ENCODE peak calls at places on chromosomes 4 and X, in seven cellular contexts. Q is mesothelial cell of epicardium, R is fibroblast of the aortic adventitia, D is HFFc6, P is neural progenitor cell, L is GM12865, O is adrenal gland. M is an unnamed sample.

GRCh38 chrX:19883878-19884277 is 3.5 kb downstream of the SH3KBP1 start:
- DNase-seq in O (no peak), P (no peak), D (no peak), L (peak), Q (no peak), R (no peak), M (no peak)

GRCh38 chr4:64068096-64068495 is 341.2 kb downstream of the TECRL start:
- DNase-seq in R (no peak), D (no peak), O (no peak), L (no peak), Q (no peak), P (no peak), M (no peak)

GRCh38 chrX:95539041-95539440 is 1145.6 kb upstream of the DIAPH2 start:
- DNase-seq in Q (no peak), R (no peak), P (peak), L (no peak), O (peak), D (no peak), M (no peak)

GRCh38 chrX:72069380-72070160 is 62.1 kb downstream of the RTL5 start:
- DNase-seq in R (no peak), L (no peak), P (no peak), D (no peak), Q (no peak), O (no peak), M (peak)

GRCh38 chr4:42600578-42600977 is 56.3 kb downstream of the ATP8A1 start:
- DNase-seq in R (no peak), O (no peak), P (no peak), Q (no peak), D (no peak), L (peak), M (no peak)

GRCh38 chr4:31204895-31205294 is 484.7 kb downstream of the PCDH7 start:
- DNase-seq in P (no peak), D (no peak), R (peak), O (no peak), L (no peak), Q (no peak), M (no peak)

GRCh38 chrX:22575161-22575845 is 302.6 kb downstream of the CBLL2 start:
- DNase-seq in R (peak), L (no peak), Q (no peak), O (no peak), P (no peak), D (no peak), M (no peak)

GRCh38 chr4:98664959-98665358 is 6.5 kb upstream of the TSPAN5 start:
- DNase-seq in D (no peak), R (no peak), O (no peak), P (peak), Q (no peak), L (no peak), M (no peak)

GRCh38 chr4:38306482-38307071 is 346.4 kb downstream of the PTTG2 start:
- DNase-seq in Q (no peak), L (peak), R (no peak), D (no peak), O (no peak), P (no peak), M (no peak)

GRCh38 chr4:8117278-8117682 is 41.3 kb downstream of the ABLIM2 start:
- DNase-seq in D (peak), Q (no peak), R (no peak), O (peak), P (peak), L (peak), M (no peak)

GRCh38 chr4:121164291-121164690 is at the start of gene TNIP3:
- DNase-seq in D (peak), R (peak), L (no peak), O (no peak), P (no peak), Q (no peak), M (no peak)

GRCh38 chr4:88705805-88706518 is 8.3 kb upstream of the NAP1L5 start:
- DNase-seq in L (no peak), P (no peak), Q (no peak), D (peak), O (no peak), R (peak), M (no peak)

GRCh38 chr4:6987566-6987920 is 55.6 kb upstream of the TADA2B start:
- DNase-seq in R (peak), P (peak), O (peak), Q (no peak), L (no peak), D (peak), M (no peak)

GRCh38 chr4:102610007-102610406 is 108.8 kb downstream of the NFKB1 start:
- DNase-seq in L (peak), Q (no peak), P (no peak), O (no peak), R (no peak), D (no peak), M (no peak)

GRCh38 chrX:48589482-48590162 is 7.7 kb upstream of the WDR13 start:
- DNase-seq in D (no peak), R (no peak), O (no peak), Q (no peak), L (no peak), P (no peak), M (no peak)

DNA sequence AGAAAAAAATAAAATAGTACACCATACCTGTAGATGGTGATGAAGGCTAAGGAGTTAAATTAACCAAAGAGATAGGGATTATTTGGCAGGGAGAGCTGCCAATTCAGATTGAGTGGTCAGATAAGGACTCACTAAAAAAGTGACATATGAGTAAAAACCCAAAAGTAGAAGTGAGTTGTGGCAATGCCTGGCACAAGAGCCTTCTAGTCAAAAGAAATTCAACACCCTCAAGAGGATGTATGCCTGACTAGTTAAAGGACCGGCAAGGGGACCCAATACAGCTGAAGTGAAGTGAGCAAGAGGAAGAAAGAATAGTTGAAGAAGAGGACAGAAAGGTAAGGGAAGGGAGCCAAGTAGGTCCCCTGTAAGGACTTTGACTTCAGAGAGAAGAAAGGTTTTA is 34.9 kb downstream of the ELF2 start:
- DNase-seq in Q (no peak), P (no peak), O (no peak), L (peak), D (no peak), R (no peak), M (no peak)
- TF ChIP-seq CTCF in Q (no peak), P (no peak), O (no peak), L (no peak), D (no peak), R (no peak), M (no peak)

DNA sequence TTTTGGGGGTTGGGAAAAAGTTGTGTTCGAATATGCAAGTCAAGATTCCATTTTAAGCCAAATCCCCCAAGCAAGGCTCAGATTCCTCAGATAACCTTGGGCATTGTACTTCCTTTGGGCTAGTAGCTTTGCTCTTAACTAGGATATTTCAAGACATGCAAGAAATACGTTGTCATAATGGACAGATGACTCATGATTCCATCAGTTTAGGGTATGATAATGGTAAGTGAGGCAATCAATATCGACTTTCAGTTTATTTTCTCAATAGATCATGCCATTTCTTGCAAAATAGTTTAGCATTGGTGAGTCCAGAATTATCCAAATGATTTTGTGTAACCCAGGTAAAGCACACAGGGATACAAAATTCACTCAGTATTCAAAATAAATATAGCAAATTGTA is 25.4 kb downstream of the CFAP299 start:
- DNase-seq in O (no peak), Q (no peak), D (no peak), L (no peak), R (peak), P (no peak), M (no peak)
- TF ChIP-seq CTCF in O (no peak), Q (no peak), D (no peak), L (no peak), R (no peak), P (no peak), M (no peak)

GRCh38 chr4:119785963-119786362 is 157.4 kb upstream of the PDE5A start:
- DNase-seq in O (peak), L (no peak), R (peak), P (no peak), Q (no peak), D (peak), M (no peak)
- TF ChIP-seq CTCF in O (no peak), L (peak), R (peak), P (peak), Q (no peak), D (peak), M (peak)

GRCh38 chrX:137058339-137059127 is 24.7 kb upstream of the GPR101 start:
- DNase-seq in P (no peak), R (no peak), L (no peak), O (no peak), Q (no peak), D (no peak), M (no peak)

GRCh38 chrX:137051978-137052640 is 18.3 kb upstream of the GPR101 start:
- DNase-seq in Q (peak), O (peak), L (peak), D (peak), P (peak), R (peak), M (peak)

GRCh38 chrX:137052641-137053235 is 18.9 kb upstream of the GPR101 start:
- DNase-seq in P (peak), Q (no peak), L (no peak), D (no peak), R (no peak), O (peak), M (no peak)
- TF ChIP-seq CTCF in P (no peak), Q (no peak), L (no peak), D (peak), R (no peak), O (no peak), M (no peak)

M was measured in sigmoid colon.